ENCODE peak calls at places on chromosomes 12 and 14, in six cellular contexts. D is OCI-LY7; R is cardiac muscle cell; P is Caco-2; Z is CD8-positive, alpha-beta T cell; T is HCT116. V is an unnamed sample.

GRCh38 chr14:76011959-76012802 is 26.6 kb downstream of the IFT43 start:
- DNase-seq in P (no peak), D (no peak), Z (no peak), T (no peak), R (peak), V (no peak)

GRCh38 chr14:51520087-51520486 is 131.6 kb upstream of the FRMD6 start:
- DNase-seq in Z (no peak), P (no peak), D (no peak), R (no peak), T (no peak), V (no peak)

GRCh38 chr12:96514328-96514727 is 25.0 kb downstream of the CFAP54 start:
- DNase-seq in R (peak), Z (no peak), D (peak), P (no peak), T (no peak), V (peak)

GRCh38 chr14:74765721-74766120 is 2.6 kb downstream of the YLPM1 start:
- DNase-seq in T (no peak), P (no peak), Z (no peak), R (no peak), D (peak), V (peak)

GRCh38 chr14:92798811-92799210 is 4.7 kb downstream of the GOLGA5 start:
- DNase-seq in R (no peak), T (no peak), D (no peak), Z (no peak), P (no peak), V (no peak)

GRCh38 chr12:69688496-69689427 is 10.3 kb downstream of the BEST3 start:
- DNase-seq in Z (peak), P (no peak), D (no peak), R (peak), T (peak), V (peak)

GRCh38 chr14:71399057-71399487 is 491.8 kb downstream of the PCNX1 start:
- DNase-seq in D (peak), P (no peak), T (no peak), R (no peak), Z (no peak), V (peak)

GRCh38 chr14:104135121-104135903 is 3.1 kb upstream of the KIF26A start:
- DNase-seq in D (no peak), Z (no peak), P (peak), R (peak), T (no peak), V (peak)

GRCh38 chr12:51098611-51099010 is 15.2 kb upstream of the CSRNP2 start:
- DNase-seq in R (peak), Z (no peak), P (no peak), T (no peak), D (no peak), V (no peak)

GRCh38 chr12:108826807-108827721 is 30.3 kb downstream of the SSH1 start:
- DNase-seq in D (no peak), R (peak), T (no peak), P (no peak), Z (no peak), V (no peak)
- H3K4me3 ChIP-seq in D (no peak), R (no peak), T (no peak), P (no peak), Z (no peak), V (no peak)

DNA sequence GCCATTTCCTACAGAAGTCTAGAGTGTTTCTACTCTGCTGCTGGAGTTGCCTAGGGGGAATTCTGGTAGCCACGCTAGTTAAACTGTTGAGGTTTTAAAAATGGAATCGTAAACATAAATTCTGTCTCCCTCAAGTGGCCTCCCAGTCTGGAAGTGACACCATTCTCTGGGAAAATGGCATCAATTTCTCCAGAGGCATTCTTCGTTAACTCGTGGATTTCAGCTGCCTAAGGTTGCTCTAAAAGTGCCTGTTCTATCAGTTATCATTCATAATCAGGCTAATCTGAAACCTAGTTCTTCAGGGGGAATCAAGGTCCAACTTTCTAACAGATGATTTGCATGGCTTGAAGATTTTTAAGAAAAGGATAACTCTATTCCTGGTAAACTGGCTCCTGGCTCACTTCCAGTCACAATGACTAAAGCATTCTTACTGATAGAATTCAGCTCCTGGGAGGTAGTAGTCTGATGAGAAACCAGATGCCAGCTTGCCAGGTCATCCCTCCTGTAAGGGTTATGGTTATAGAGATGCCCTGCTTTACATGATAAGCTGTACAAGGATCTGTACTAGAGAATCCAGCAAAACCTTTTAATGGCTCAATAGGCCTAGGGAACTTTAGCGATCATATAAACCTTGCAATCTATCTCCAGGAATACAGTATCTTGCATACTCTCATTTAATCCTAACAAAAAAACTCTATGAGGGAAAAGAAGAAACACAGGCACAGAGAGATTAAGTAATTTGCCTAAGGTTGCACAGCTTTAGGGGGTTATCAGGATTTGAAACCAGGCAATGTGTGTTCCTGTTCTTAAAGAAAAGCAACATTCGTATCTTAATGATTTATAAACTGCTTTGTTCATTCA is 1.5 kb downstream of the L3HYPDH start:
- DNase-seq in T (peak), R (peak), P (no peak), Z (no peak), D (no peak), V (no peak)
- TF ChIP-seq CTCF in T (no peak), R (no peak), P (no peak), Z (no peak), D (no peak), V (no peak)

DNA sequence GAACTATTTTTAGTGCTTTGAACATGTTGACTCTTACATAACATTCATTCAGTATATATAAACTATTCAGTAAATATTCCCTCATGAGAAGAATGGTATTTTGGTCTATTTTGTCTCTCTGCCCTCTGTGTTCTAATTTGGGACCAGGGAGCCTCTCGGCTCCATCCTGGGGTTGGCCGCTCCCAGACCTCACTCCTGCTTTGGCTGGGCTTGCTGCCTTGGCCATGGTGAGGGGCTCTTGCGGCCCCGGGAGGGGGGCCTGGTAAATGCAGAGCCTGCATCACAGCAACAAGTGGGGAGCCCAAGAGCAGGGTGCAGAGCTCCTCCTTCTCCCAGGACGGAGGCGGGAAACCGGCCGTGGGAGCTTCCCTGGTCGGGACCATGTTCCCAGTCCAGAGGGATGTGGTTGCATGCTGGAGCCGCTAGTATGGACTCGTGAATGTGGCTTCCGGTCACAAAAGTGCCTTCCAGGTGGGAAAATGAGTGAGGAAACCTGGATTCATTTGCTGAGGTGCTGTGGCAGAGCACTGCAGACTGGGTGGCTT is 250.0 kb downstream of the CACNA1C start:
- DNase-seq in D (no peak), T (no peak), Z (no peak), P (no peak), R (no peak), V (no peak)
- H3K4me3 ChIP-seq in D (no peak), T (no peak), Z (no peak), P (no peak), R (no peak), V (no peak)

GRCh38 chr12:52232916-52233461 is at the start of gene KRT7:
- DNase-seq in R (no peak), Z (no peak), D (no peak), P (no peak), T (no peak), V (no peak)
- TF ChIP-seq CTCF in R (no peak), Z (no peak), D (no peak), P (no peak), T (no peak), V (no peak)